ENCODE peak calls at places on chromosome 4, in five cellular contexts. J, L, T, X and N are unnamed samples.

GRCh38 chr4:124631760-124632159 is 80.8 kb downstream of the ANKRD50 start:
- DNase-seq in L (peak), T (peak), J (no peak), X (peak), N (no peak)

GRCh38 chr4:21195682-21196081 is 495.4 kb downstream of the PACRGL start:
- DNase-seq in X (no peak), L (no peak), T (no peak), J (no peak), N (no peak)

GRCh38 chr4:56787380-56787779 is 34.1 kb downstream of the SPINK2 start:
- DNase-seq in J (no peak), L (peak), X (no peak), T (no peak), N (no peak)

GRCh38 chr4:85861064-85861767 is 386.3 kb downstream of the ARHGAP24 start:
- DNase-seq in J (no peak), X (no peak), T (no peak), L (no peak), N (no peak)

GRCh38 chr4:19408488-19408887 is 843.2 kb upstream of the SLIT2 start:
- DNase-seq in L (no peak), T (no peak), X (no peak), J (no peak), N (no peak)

GRCh38 chr4:173213296-173213695 is 44.7 kb downstream of the GALNT7 start:
- DNase-seq in X (no peak), T (no peak), J (no peak), L (no peak), N (no peak)

GRCh38 chr4:1959104-1959384 is 49.7 kb downstream of the NELFA start:
- DNase-seq in L (no peak), X (no peak), J (no peak), T (no peak), N (no peak)

GRCh38 chr4:72629540-72629939 is 60.5 kb upstream of the ADAMTS3 start:
- DNase-seq in X (no peak), T (no peak), L (no peak), J (no peak), N (no peak)

GRCh38 chr4:76663794-76664193 is 228.8 kb downstream of the SHROOM3 start:
- DNase-seq in X (no peak), L (no peak), T (no peak), J (no peak), N (no peak)

GRCh38 chr4:150126201-150126879 is 48.1 kb downstream of the DCLK2 start:
- DNase-seq in L (peak), J (no peak), T (no peak), X (no peak), N (no peak)